ENCODE peak calls at places on chromosomes 12 and 14, in nine cellular contexts. Z, K, A, J, Y, V, L, D and R are unnamed samples.
A peak's percentile ranks its signal among the peaks of the same experiment; 100 is the strongest.

GRCh38 chr14:103676881-103677675 is 38.2 kb downstream of the XRCC3 start:
- ATAC-seq in D (no peak), K (no peak), V (peak; percentile 50), Y (no peak), Z (no peak), L (no peak), J (no peak), A (no peak), R (no peak)

GRCh38 chr12:27826076-27826475 is 46.0 kb upstream of the MANSC4 start:
- ATAC-seq in Z (no peak), K (no peak), Y (no peak), D (no peak), L (no peak), A (no peak), J (no peak), V (no peak), R (no peak)

GRCh38 chr12:92079054-92079385 is 66.6 kb downstream of the BTG1 start:
- ATAC-seq in V (no peak), D (no peak), Y (no peak), A (no peak), J (peak; percentile 41), L (no peak), Z (no peak), K (no peak), R (no peak)

GRCh38 chr12:6367065-6367968 is 8.0 kb downstream of the SCNN1A start:
- ATAC-seq in Y (no peak), V (no peak), L (no peak), Z (no peak), D (no peak), A (no peak), K (peak; percentile 94), J (no peak), R (no peak)

GRCh38 chr12:132218915-132219314 is 74.7 kb downstream of the NOC4L start:
- ATAC-seq in Z (peak; percentile 60), Y (peak; percentile 84), D (no peak), K (peak; percentile 52), V (no peak), L (no peak), A (peak; percentile 74), J (no peak), R (no peak)

GRCh38 chr12:111685322-111685810 is 390 bp downstream of the BRAP start:
- ATAC-seq in V (no peak), K (peak; percentile 12), A (peak; percentile 45), Y (peak; percentile 57), L (peak; percentile 1), D (peak; percentile 54), J (peak; percentile 3), Z (peak; percentile 31), R (no peak)

GRCh38 chr14:60161176-60162107 is 3.8 kb downstream of the DHRS7 start:
- ATAC-seq in K (peak; percentile 1), V (no peak), Y (no peak), L (peak; percentile 66), Z (peak; percentile 67), A (no peak), J (no peak), D (no peak), R (peak; percentile 60)

GRCh38 chr14:26377150-26377549 is 220.7 kb downstream of the NOVA1 start:
- ATAC-seq in A (no peak), L (no peak), D (no peak), Y (no peak), J (no peak), K (no peak), V (no peak), Z (no peak), R (no peak)

GRCh38 chr14:92143309-92143708 is 21.5 kb downstream of the CPSF2 start:
- ATAC-seq in A (no peak), V (no peak), D (no peak), J (no peak), K (no peak), Z (no peak), Y (no peak), L (no peak), R (no peak)

GRCh38 chr12:110575326-110575725 is 7.8 kb downstream of the PPTC7 start:
- ATAC-seq in Z (peak; percentile 97), L (peak; percentile 60), J (no peak), K (no peak), D (no peak), V (peak; percentile 83), A (no peak), Y (no peak), R (no peak)

GRCh38 chr12:26188641-26189040 is 6.7 kb upstream of the SSPN start:
- ATAC-seq in Z (no peak), J (no peak), L (no peak), K (no peak), A (no peak), D (no peak), Y (no peak), V (no peak), R (no peak)

GRCh38 chr12:118166946-118167345 is 31.0 kb downstream of the PEBP1 start:
- ATAC-seq in V (no peak), J (no peak), Z (no peak), Y (no peak), L (no peak), D (no peak), K (peak; percentile 99), A (no peak), R (no peak)

GRCh38 chr12:94831081-94831747 is 172.3 kb downstream of the NDUFA12 start:
- ATAC-seq in Y (no peak), L (no peak), K (peak; percentile 89), J (no peak), V (no peak), A (no peak), D (no peak), Z (peak; percentile 17), R (peak; percentile 19)

GRCh38 chr12:124805050-124805449 is 58.6 kb downstream of the SCARB1 start:
- ATAC-seq in Z (no peak), A (no peak), L (no peak), V (no peak), J (no peak), K (no peak), D (no peak), Y (no peak), R (no peak)

GRCh38 chr12:81412940-81413339 is 335.1 kb downstream of the ACSS3 start:
- ATAC-seq in L (no peak), K (no peak), A (no peak), D (no peak), J (no peak), V (no peak), Z (no peak), Y (no peak), R (no peak)

DNA sequence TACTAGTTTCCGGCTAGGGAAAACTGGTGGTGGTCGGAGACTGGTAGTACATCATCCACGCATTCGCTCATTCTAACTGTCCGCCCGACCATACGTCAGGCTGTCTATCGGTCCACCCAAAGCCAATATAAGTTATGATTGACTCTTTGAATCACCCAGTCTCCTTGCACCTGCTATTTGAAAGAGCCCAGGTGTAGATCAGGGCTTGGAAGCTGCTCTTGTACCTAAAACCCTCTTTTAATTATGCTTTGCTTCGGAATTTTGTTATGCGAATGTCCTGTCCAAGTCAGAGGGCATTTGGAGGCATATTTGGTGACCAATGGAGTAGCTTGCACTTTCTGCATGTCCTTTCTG is 5.7 kb upstream of the NKX2-1 start:
- ATAC-seq in A (no peak), J (no peak), Z (no peak), Y (no peak), V (no peak), D (no peak), K (no peak), L (no peak), R (no peak)
- H3K4me3 ChIP-seq in A (peak overlapping the region; percentile 39), J (no peak overlapping the region), Z (no peak overlapping the region), Y (peak overlapping the region; percentile 5), V (no peak overlapping the region), D (no peak overlapping the region), K (no peak overlapping the region), L (no peak overlapping the region), R (no peak overlapping the region)

GRCh38 chr12:115833704-115834103 is 443.8 kb downstream of the MED13L start:
- ATAC-seq in V (no peak), K (no peak), J (no peak), Z (no peak), L (no peak), Y (no peak), A (no peak), D (no peak), R (no peak)
- TF ChIP-seq POLR2A in V (no peak), K (no peak), J (no peak), Z (no peak), L (no peak), Y (no peak), A (no peak), D (no peak), R (no peak)

DNA sequence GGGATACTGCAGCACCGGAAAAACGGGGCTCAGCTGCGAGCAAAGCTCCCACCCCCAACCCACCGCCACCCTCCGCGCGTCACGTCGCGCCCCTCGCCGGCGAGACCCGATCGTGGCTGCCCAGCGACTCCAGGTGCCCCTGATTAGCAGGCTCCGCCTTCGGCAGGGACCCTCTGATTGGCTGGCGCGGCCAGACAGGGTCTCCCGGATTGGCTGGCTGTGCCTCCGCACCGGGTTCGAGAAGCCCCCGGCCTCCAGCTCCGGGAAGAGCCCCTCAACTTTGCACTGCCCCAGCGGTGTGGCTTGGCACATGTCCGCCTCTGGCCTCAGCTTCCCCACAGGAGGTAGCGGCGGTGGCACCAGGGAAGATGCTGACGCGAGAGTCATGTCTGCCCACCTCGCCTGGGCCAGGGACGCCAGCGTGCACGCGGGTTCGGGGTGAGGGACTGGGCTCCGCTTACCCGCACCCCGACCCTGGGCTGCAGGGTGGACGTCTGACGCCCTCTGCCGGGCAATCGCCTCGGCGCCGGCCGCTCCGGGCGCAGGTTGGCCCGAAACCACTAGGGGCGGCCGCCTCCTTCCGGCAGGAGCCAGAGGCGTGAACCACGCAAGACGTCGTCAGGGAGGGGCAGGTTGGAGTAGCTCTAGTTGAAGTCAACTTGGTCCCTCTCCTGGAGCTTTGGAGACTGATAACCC is 496 bp upstream of the RHOF start:
- ATAC-seq in K (peak; percentile 71), J (peak; percentile 71), D (peak; percentile 76), A (peak; percentile 74), Z (peak; percentile 60), L (peak; percentile 47), Y (peak; percentile 68), V (peak; percentile 42), R (peak; percentile 77)
- H3K27ac ChIP-seq in K (peak overlapping the region; percentile 73), J (peak overlapping the region; percentile 100), D (peak overlapping the region; percentile 28), A (peak overlapping the region; percentile 100), Z (peak overlapping the region; percentile 95), L (peak overlapping the region; percentile 99), Y (peak overlapping the region; percentile 100), V (peak overlapping the region; percentile 100), R (peak overlapping the region; percentile 100)

DNA sequence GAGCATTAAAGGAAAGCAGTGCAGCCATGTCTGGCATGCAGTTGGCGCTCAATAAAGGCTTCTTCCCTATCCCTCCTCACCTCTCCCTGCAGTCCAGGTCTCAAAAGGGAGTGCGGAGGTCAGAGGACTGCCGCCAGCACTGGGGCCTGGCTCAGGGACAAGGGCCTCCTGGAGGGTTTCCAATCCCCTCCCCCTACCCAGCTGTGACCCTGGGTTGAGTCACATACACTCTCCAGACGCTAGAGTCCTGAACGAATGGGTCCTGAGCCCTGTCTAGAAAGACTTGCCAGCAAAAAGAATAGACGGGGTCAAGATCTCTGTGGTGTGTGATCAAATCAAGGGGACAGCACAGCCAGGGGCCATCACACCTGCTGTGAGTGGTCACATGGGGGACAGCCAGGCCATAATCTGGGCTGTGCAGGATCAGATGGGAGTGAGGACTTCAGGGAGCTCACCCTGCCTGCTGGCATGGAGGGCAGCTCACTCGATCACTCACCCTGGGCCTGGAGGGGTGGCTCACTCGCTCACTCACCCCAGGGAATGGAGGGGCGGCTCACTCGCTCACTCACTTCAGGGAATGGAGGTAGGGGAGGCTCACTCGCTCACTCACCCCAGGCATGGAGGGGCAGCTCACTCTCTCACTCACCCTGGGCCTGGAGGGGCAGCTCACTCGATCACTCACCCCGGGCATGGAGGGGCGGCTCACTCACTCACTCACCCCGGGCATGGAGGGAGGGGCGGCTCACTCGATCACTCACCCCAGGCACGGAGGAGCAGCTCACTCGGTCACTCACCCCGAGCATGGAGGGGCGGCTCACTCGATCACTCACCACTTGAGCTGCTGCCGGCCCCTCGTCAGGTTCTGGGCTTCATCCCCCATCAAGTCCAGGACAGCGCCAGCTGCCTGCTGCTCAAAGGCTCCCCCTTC is 12.8 kb downstream of the CFAP73 start:
- ATAC-seq in L (peak; percentile 39), V (no peak), K (no peak), Z (peak; percentile 78), Y (no peak), J (peak; percentile 70), A (peak; percentile 18), D (peak; percentile 58), R (no peak)
- H3K4me3 ChIP-seq in L (no peak overlapping the region), V (no peak overlapping the region), K (no peak overlapping the region), Z (no peak overlapping the region), Y (no peak overlapping the region), J (no peak overlapping the region), A (no peak overlapping the region), D (no peak overlapping the region), R (no peak overlapping the region)